ENCODE peak calls at places on chromosomes 4 and X, in seven cellular contexts. E, B, J, V, Q, O and F are unnamed samples. For H3K27me3, the result is how much of the 10 kb centered on the place peaks cover.

GRCh38 chr4:184489771-184490170 is 15.4 kb upstream of the IRF2 start:
- DNase-seq in E (no peak), Q (no peak), V (no peak), O (no peak), B (no peak), J (no peak), F (no peak)

GRCh38 chr4:65943076-65943475 is 272.8 kb upstream of the EPHA5 start:
- DNase-seq in J (no peak), V (no peak), Q (peak), B (no peak), E (no peak), O (no peak), F (no peak)

GRCh38 chr4:112978691-112979472 is 70.6 kb upstream of the ANK2 start:
- DNase-seq in V (no peak), E (no peak), B (no peak), Q (peak), O (no peak), J (no peak), F (no peak)

GRCh38 chr4:183356173-183356825 is 34.1 kb upstream of the CLDN24 start:
- DNase-seq in V (no peak), J (no peak), O (no peak), Q (no peak), B (no peak), E (no peak), F (no peak)

GRCh38 chr4:128583753-128584712 is 225.5 kb upstream of the JADE1 start:
- DNase-seq in J (no peak), B (no peak), Q (no peak), V (no peak), O (no peak), E (peak), F (no peak)

GRCh38 chr4:79284893-79285292 is 41.0 kb downstream of the NAA11 start:
- DNase-seq in B (no peak), V (no peak), J (no peak), E (no peak), Q (no peak), O (no peak), F (no peak)

GRCh38 chr4:78768447-78769177 is 7.5 kb upstream of the BMP2K start:
- DNase-seq in V (no peak), J (no peak), Q (no peak), B (no peak), E (no peak), O (no peak), F (no peak)

GRCh38 chr4:175273995-175274753 is 356.0 kb downstream of the ADAM29 start:
- DNase-seq in B (no peak), E (no peak), J (no peak), O (no peak), Q (peak), V (no peak), F (no peak)

GRCh38 chr4:120843840-120844527 is 78.5 kb downstream of the PRDM5 start:
- DNase-seq in Q (no peak), B (no peak), O (no peak), J (peak), E (no peak), V (peak), F (no peak)

GRCh38 chr4:32462944-32463343 is 1742.8 kb downstream of the PCDH7 start:
- DNase-seq in J (no peak), E (no peak), B (no peak), Q (no peak), V (peak), O (no peak), F (no peak)

GRCh38 chrX:8067754-8068469 is 103.2 kb downstream of the VCX2 start:
- DNase-seq in B (no peak), E (no peak), Q (peak), J (no peak), V (peak), O (no peak), F (no peak)

GRCh38 chr4:87278335-87278794 is 44.3 kb downstream of the HSD17B13 start:
- DNase-seq in J (no peak), B (no peak), O (no peak), Q (no peak), V (no peak), E (no peak), F (no peak)

GRCh38 chr4:127416092-127416491 is 216.7 kb upstream of the INTU start:
- DNase-seq in O (no peak), Q (no peak), E (no peak), B (no peak), V (no peak), J (no peak), F (no peak)

GRCh38 chr4:26081795-26082498 is 167.9 kb downstream of the SMIM20 start:
- DNase-seq in B (no peak), E (no peak), O (no peak), J (no peak), V (no peak), Q (peak), F (no peak)

GRCh38 chrX:71282514-71283408 is 674 bp upstream of the NONO start:
- DNase-seq in E (no peak), B (no peak), O (no peak), Q (peak), J (no peak), V (no peak), F (no peak)

GRCh38 chr4:104446431-104446925 is 48.2 kb downstream of the CXXC4 start:
- DNase-seq in V (no peak), O (no peak), E (no peak), B (no peak), Q (no peak), J (no peak), F (no peak)

GRCh38 chr4:95415346-95415771 is 133.4 kb downstream of the UNC5C start:
- DNase-seq in J (no peak), V (no peak), B (no peak), O (no peak), E (no peak), Q (peak), F (no peak)

GRCh38 chr4:89838005-89838404 is 1.0 kb upstream of the SNCA start:
- DNase-seq in V (peak), E (no peak), Q (no peak), J (no peak), O (no peak), B (no peak), F (no peak)

GRCh38 chr4:87620491-87620890 is 12.2 kb downstream of the DSPP start:
- DNase-seq in Q (no peak), O (no peak), B (no peak), V (no peak), J (no peak), E (no peak), F (no peak)

GRCh38 chrX:70033348-70033747 is 16.4 kb downstream of the AWAT2 start:
- DNase-seq in E (no peak), J (no peak), Q (no peak), B (no peak), O (no peak), V (peak), F (no peak)

GRCh38 chr4:147103403-147103946 is 157.8 kb upstream of the TTC29 start:
- DNase-seq in J (peak), V (no peak), B (peak), Q (peak), E (peak), O (no peak), F (peak)

GRCh38 chr4:107666134-107666533 is 53.9 kb downstream of the PAPSS1 start:
- DNase-seq in E (no peak), Q (peak), B (no peak), J (no peak), V (no peak), O (no peak), F (no peak)

GRCh38 chr4:81625422-81626417 is 154.0 kb upstream of the RASGEF1B start:
- DNase-seq in E (no peak), V (no peak), B (no peak), Q (no peak), O (no peak), J (no peak), F (no peak)

GRCh38 chr4:121154103-121154515 is 10.0 kb downstream of the TNIP3 start:
- DNase-seq in V (no peak), Q (no peak), O (no peak), E (no peak), B (no peak), J (no peak), F (no peak)

GRCh38 chr4:150046728-150047217 is 31.5 kb upstream of the DCLK2 start:
- DNase-seq in O (no peak), J (no peak), B (no peak), Q (no peak), E (no peak), V (no peak), F (no peak)

GRCh38 chr4:8294036-8294435 is 24.5 kb downstream of the HTRA3 start:
- DNase-seq in Q (no peak), O (no peak), J (peak), B (no peak), E (no peak), V (no peak), F (no peak)

GRCh38 chr4:52833941-52834525 is 28.1 kb upstream of the RASL11B start:
- DNase-seq in J (no peak), E (no peak), Q (peak), V (no peak), O (no peak), B (no peak), F (no peak)

GRCh38 chrX:26922278-26922677 is 540.9 kb downstream of the PPP4R3C start:
- DNase-seq in E (no peak), J (no peak), O (no peak), Q (peak), B (no peak), V (no peak), F (no peak)

DNA sequence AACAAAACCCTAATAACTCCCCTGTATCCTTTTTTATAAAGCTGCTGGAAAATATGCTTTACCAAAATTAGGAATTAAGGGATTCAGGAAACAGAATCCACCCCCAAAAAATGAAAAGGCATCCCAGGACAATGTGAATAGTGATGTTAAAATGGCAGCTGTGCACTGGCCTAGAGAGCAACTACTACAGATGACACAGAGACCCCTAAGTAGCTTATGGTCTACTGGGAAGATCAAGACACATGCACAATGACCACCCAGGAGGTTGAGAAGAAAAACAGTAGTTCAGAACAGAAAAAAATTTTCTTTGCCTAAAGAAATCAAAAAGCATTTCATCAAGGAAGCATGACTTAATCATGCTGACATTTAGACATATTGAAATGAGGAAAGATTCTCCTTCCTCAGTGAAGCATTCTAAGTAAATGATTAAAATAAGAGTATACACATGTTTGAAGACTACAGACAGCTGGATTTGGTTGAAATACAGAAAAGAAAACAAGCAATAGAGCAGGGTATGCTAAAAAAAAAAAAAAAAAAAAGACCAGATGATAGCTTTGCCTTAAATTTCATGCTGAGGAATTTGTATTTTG is 117.3 kb downstream of the WDFY3 start:
- DNase-seq in V (no peak), B (no peak), E (no peak), O (no peak), J (no peak), Q (no peak), F (no peak)
- H3K4me3 ChIP-seq in V (no peak), B (no peak), E (no peak), O (no peak), J (no peak), Q (no peak), F (no peak)

GRCh38 chrX:53244610-53245009 is 19.6 kb upstream of the KDM5C start:
- DNase-seq in O (no peak), V (no peak), E (no peak), J (no peak), Q (no peak), B (no peak), F (no peak)
- TF ChIP-seq CTCF in O (no peak), V (no peak), E (no peak), J (no peak), Q (peak), B (peak), F (peak)

GRCh38 chrX:140502491-140503229 is 2.2 kb downstream of the SOX3 start:
- DNase-seq in O (no peak), B (no peak), V (no peak), J (no peak), E (no peak), Q (no peak), F (no peak)

GRCh38 chrX:140501940-140502468 is 2.9 kb downstream of the SOX3 start:
- DNase-seq in B (no peak), O (no peak), E (no peak), J (no peak), Q (no peak), V (no peak), F (no peak)

GRCh38 chrX:140503230-140503585 is 1.7 kb downstream of the SOX3 start:
- DNase-seq in E (no peak), B (no peak), Q (no peak), J (no peak), O (no peak), V (no peak), F (no peak)

GRCh38 chrX:140504371-140505324 is at the start of gene SOX3:
- DNase-seq in E (no peak), B (no peak), J (no peak), O (no peak), Q (peak), V (no peak), F (no peak)

DNA sequence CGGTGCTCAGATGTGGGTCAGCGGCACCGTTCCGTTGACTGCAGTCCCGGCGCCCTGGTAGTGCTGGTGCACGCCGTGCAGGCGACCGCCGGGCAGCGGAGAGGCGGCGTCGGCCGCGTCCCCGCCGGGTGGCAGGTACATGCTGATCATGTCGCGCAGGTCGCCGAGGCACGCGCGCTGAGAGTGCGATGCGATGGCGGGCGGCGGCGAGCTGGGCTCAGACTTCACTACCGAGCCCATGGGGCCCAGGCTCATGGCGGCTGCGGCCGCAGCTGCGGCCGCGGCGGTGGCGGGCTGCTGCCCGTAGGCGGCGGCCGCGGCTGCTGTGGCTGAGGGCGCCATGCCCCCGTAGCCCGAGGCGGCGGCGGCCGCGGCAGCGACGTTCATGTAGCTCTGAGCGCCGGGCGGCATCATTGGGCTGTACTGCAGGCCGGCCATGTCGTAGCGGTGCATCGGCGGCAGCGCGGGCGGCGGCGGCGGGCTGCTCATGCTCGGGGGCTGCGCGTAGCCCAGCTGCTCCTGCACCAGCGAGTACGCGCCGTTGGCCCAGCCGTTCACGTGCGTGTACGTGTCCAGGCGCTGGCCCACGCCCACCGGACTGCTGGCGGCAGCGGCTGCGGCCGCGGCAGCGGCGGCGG is 1.0 kb downstream of the SOX3 start:
- DNase-seq in Q (peak), O (no peak), J (no peak), V (no peak), B (no peak), E (no peak), F (no peak)
- H3K27me3 ChIP-seq in Q (half or more), O (under half), J (under half), V (half or more), B (under half), E (half or more), F (under half)

DNA sequence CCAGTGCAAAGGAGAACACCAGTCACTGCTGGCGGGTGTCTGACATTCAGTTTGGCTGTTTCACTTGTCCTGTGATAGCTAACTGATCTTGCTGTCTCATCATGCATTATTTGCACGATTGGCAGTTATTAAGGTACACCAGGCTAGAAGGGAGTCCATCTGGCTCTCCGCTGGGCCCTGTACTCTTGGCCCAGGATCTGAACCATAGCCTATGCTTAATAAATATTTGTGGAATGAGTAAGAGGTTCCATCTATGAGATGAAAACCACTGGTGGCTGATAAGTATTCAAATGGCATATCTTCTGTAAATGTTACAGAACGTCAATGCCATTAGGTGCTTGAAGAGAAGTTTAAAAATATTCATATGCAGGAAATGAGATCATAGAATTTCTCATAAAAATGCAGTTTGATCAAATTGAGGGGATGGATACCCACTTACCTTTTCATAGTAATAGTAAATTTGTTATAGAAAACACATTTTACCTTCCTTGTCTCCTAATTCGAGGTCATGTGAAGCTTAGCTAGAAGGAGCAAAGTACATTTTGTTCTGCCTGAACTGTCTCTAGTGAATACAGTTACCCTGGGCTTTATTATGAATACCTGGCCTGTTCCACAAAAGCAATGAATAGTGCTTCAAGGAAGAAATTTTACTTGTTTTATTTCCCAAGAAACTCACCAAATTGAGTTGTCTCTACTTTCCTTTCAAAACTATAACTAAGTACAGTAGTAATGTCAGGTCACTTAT is 213.5 kb downstream of the CBR4 start:
- DNase-seq in O (no peak), V (no peak), J (no peak), B (no peak), Q (peak), E (no peak), F (no peak)
- H3K4me3 ChIP-seq in O (no peak), V (no peak), J (no peak), B (no peak), Q (no peak), E (no peak), F (no peak)

GRCh38 chrX:30513284-30513683 is 64.3 kb downstream of the TASL start:
- DNase-seq in V (no peak), Q (no peak), E (no peak), J (no peak), B (no peak), O (no peak), F (no peak)
- TF ChIP-seq CTCF in V (peak), Q (peak), E (no peak), J (no peak), B (no peak), O (no peak), F (peak)